ENCODE peak calls at places on chromosomes 2 and 18, in six cellular contexts. T, O, Z, J, V and X are unnamed samples.

GRCh38 chr2:88180594-88181240 is 10.6 kb downstream of the THNSL2 start:
- DNase-seq in T (no peak), O (no peak), Z (no peak), J (no peak), V (peak; percentile 73), X (peak; percentile 69)

GRCh38 chr2:216292886-216293291 is 79.4 kb downstream of the MARCHF4 start:
- DNase-seq in T (peak; percentile 3), O (no peak), Z (no peak), J (no peak), V (no peak), X (no peak)

GRCh38 chr18:63439334-63439733 is 17.1 kb upstream of the VPS4B start:
- DNase-seq in T (no peak), O (peak; percentile 51), Z (peak; percentile 52), J (no peak), V (peak; percentile 66), X (peak; percentile 67)

GRCh38 chr2:168920504-168921157 is 19.5 kb downstream of the G6PC2 start:
- DNase-seq in T (no peak), O (peak; percentile 22), Z (peak; percentile 26), J (no peak), V (peak; percentile 42), X (peak; percentile 33)

GRCh38 chr2:101111917-101112771 is 39.0 kb downstream of the TBC1D8 start:
- DNase-seq in T (no peak), O (no peak), Z (no peak), J (peak; percentile 50), V (peak; percentile 44), X (peak; percentile 49)

GRCh38 chr18:37544713-37545112 is 20.9 kb downstream of the CELF4 start:
- DNase-seq in T (no peak), O (no peak), Z (no peak), J (no peak), V (no peak), X (no peak)

GRCh38 chr18:706438-706837 is 6.0 kb downstream of the ENOSF1 start:
- DNase-seq in T (no peak), O (no peak), Z (no peak), J (no peak), V (no peak), X (no peak)

GRCh38 chr2:219642064-219642444 is 14.6 kb downstream of the SLC4A3 start:
- DNase-seq in T (no peak), O (no peak), Z (no peak), J (no peak), V (no peak), X (no peak)

GRCh38 chr2:120241709-120242108 is 10.9 kb upstream of the RALB start:
- DNase-seq in T (no peak), O (no peak), Z (no peak), J (no peak), V (no peak), X (no peak)

GRCh38 chr2:226552571-226553285 is 246.9 kb downstream of the IRS1 start:
- DNase-seq in T (no peak), O (no peak), Z (no peak), J (no peak), V (no peak), X (no peak)

GRCh38 chr18:10202947-10203346 is 251.5 kb upstream of the APCDD1 start:
- DNase-seq in T (no peak), O (no peak), Z (no peak), J (no peak), V (no peak), X (no peak)

GRCh38 chr2:119490653-119491195 is 33.6 kb downstream of the SCTR start:
- DNase-seq in T (no peak), O (no peak), Z (peak; percentile 3), J (no peak), V (peak; percentile 56), X (peak; percentile 78)

GRCh38 chr18:31657823-31658669 is 26.3 kb downstream of the B4GALT6 start:
- DNase-seq in T (no peak), O (peak; percentile 75), Z (peak; percentile 69), J (no peak), V (no peak), X (no peak)

GRCh38 chr18:23994361-23994902 is 20.1 kb upstream of the TTC39C start:
- DNase-seq in T (peak; percentile 1), O (peak; percentile 99), Z (peak; percentile 48), J (peak; percentile 52), V (peak; percentile 89), X (peak; percentile 99)

GRCh38 chr2:225097035-225097434 is 54.8 kb upstream of the DOCK10 start:
- DNase-seq in T (no peak), O (no peak), Z (no peak), J (no peak), V (no peak), X (no peak)

GRCh38 chr2:122056853-122057252 is 301.4 kb downstream of the TSN start:
- DNase-seq in T (no peak), O (no peak), Z (no peak), J (no peak), V (no peak), X (no peak)

GRCh38 chr2:230877737-230878598 is 13.2 kb downstream of the ITM2C start:
- DNase-seq in T (no peak), O (no peak), Z (no peak), J (peak; percentile 29), V (no peak), X (no peak)

GRCh38 chr2:181041661-181042060 is 61.3 kb downstream of the UBE2E3 start:
- DNase-seq in T (no peak), O (no peak), Z (no peak), J (no peak), V (peak; percentile 43), X (peak; percentile 25)

GRCh38 chr2:96594701-96595152 is 43.4 kb downstream of the KANSL3 start:
- DNase-seq in T (no peak), O (no peak), Z (no peak), J (no peak), V (no peak), X (no peak)